ENCODE peak calls at places on chromosomes 11 and 22, in ten cellular contexts. H is stimulated activated CD4-positive, alpha-beta T cell treated with anti-CD3 and anti-CD28 coated beads, Interleukin-1b, Interleukin-23, amount 100 ng/mL, for 1 hour; G is skeletal muscle cell; Y is HT1080; A is MM.1S; J is cardiac muscle cell; R is LNCaP clone FGC; L is activated T-cell treated with anti-CD3 and anti-CD28 coated beads, Interleukin-2, amount 50 U/mL, for 72 hours; D is fibroblast of the conjunctiva; Z is nucleus accumbens. V is an unnamed sample.

GRCh38 chr11:91261513-91261912 is 963.1 kb upstream of the FAT3 start:
- DNase-seq in H (no peak), G (no peak), Y (no peak), A (no peak), J (peak; percentile 3), R (no peak), L (no peak), D (no peak), Z (no peak), V (no peak)

GRCh38 chr11:115466122-115466521 is 38.1 kb downstream of the CADM1 start:
- DNase-seq in H (no peak), G (no peak), Y (no peak), A (no peak), J (no peak), R (no peak), L (no peak), D (no peak), Z (no peak), V (no peak)

GRCh38 chr11:120023120-120023519 is 114.8 kb downstream of the TRIM29 start:
- DNase-seq in H (no peak), G (no peak), Y (no peak), A (no peak), J (no peak), R (no peak), L (no peak), D (no peak), Z (no peak), V (no peak)

GRCh38 chr11:110434952-110435779 is 5.4 kb downstream of the FDX1 start:
- DNase-seq in H (no peak), G (no peak), Y (no peak), A (peak; percentile 62), J (no peak), R (no peak), L (peak; percentile 14), D (no peak), Z (no peak), V (no peak)

GRCh38 chr11:64121637-64122410 is 44.1 kb downstream of the MACROD1 start:
- DNase-seq in H (no peak), G (peak; percentile 41), Y (peak; percentile 74), A (no peak), J (no peak), R (no peak), L (no peak), D (no peak), Z (no peak), V (no peak)

GRCh38 chr11:118602331-118602730 is 5.1 kb upstream of the PHLDB1 start:
- DNase-seq in H (no peak), G (no peak), Y (no peak), A (no peak), J (no peak), R (no peak), L (no peak), D (no peak), Z (no peak), V (no peak)

GRCh38 chr11:72569966-72570892 is 104.0 kb downstream of the PDE2A start:
- DNase-seq in H (no peak), G (no peak), Y (peak; percentile 76), A (no peak), J (no peak), R (no peak), L (no peak), D (no peak), Z (no peak), V (no peak)

GRCh38 chr22:48153726-48154125 is 1391.3 kb downstream of the TBC1D22A start:
- DNase-seq in H (no peak), G (no peak), Y (no peak), A (no peak), J (no peak), R (peak; percentile 52), L (no peak), D (no peak), Z (no peak), V (no peak)

GRCh38 chr11:132638421-132638820 is 893.9 kb downstream of the OPCML start:
- DNase-seq in H (no peak), G (no peak), Y (no peak), A (no peak), J (no peak), R (no peak), L (no peak), D (no peak), Z (no peak), V (no peak)

GRCh38 chr11:128840137-128840536 is 27.0 kb downstream of the KCNJ1 start:
- DNase-seq in H (no peak), G (no peak), Y (no peak), A (no peak), J (no peak), R (no peak), L (no peak), D (no peak), Z (no peak), V (no peak)

GRCh38 chr22:26553056-26553752 is 36.7 kb downstream of the TPST2 start:
- DNase-seq in H (no peak), G (peak; percentile 70), Y (peak; percentile 93), A (peak; percentile 84), J (no peak), R (no peak), L (no peak), D (peak; percentile 35), Z (no peak), V (no peak)

GRCh38 chr11:112321521-112322172 is 61.0 kb upstream of the PLET1 start:
- DNase-seq in H (no peak), G (peak; percentile 91), Y (peak; percentile 89), A (peak; percentile 30), J (no peak), R (peak; percentile 82), L (no peak), D (peak; percentile 37), Z (no peak), V (no peak)

GRCh38 chr11:57622263-57622662 is 24.8 kb downstream of the SERPING1 start:
- DNase-seq in H (no peak), G (no peak), Y (no peak), A (no peak), J (no peak), R (no peak), L (no peak), D (no peak), Z (no peak), V (no peak)

GRCh38 chr11:89416961-89417360 is 74.2 kb downstream of the NOX4 start:
- DNase-seq in H (no peak), G (no peak), Y (no peak), A (no peak), J (no peak), R (no peak), L (no peak), D (no peak), Z (no peak), V (no peak)

GRCh38 chr11:6616596-6617250 is 2.5 kb downstream of the TPP1 start:
- DNase-seq in H (no peak), G (no peak), Y (no peak), A (no peak), J (no peak), R (no peak), L (no peak), D (no peak), Z (no peak), V (no peak)

GRCh38 chr11:8872017-8872416 is 39.0 kb upstream of the AKIP1 start:
- DNase-seq in H (no peak), G (no peak), Y (no peak), A (no peak), J (no peak), R (no peak), L (no peak), D (no peak), Z (no peak), V (no peak)

GRCh38 chr11:11428714-11429113 is 75.7 kb upstream of the CSNK2A3 start:
- DNase-seq in H (no peak), G (no peak), Y (no peak), A (no peak), J (no peak), R (no peak), L (no peak), D (no peak), Z (no peak), V (no peak)

GRCh38 chr11:24793479-24793878 is 296.6 kb downstream of the LUZP2 start:
- DNase-seq in H (no peak), G (no peak), Y (no peak), A (no peak), J (no peak), R (no peak), L (no peak), D (no peak), Z (no peak), V (no peak)

GRCh38 chr11:71425851-71426250 is 22.3 kb downstream of the DHCR7 start:
- DNase-seq in H (no peak), G (no peak), Y (no peak), A (no peak), J (no peak), R (peak; percentile 31), L (no peak), D (no peak), Z (no peak), V (no peak)

GRCh38 chr22:49788492-49788891 is 39.2 kb downstream of the BRD1 start:
- DNase-seq in H (no peak), G (no peak), Y (no peak), A (no peak), J (no peak), R (no peak), L (no peak), D (no peak), Z (no peak), V (no peak)

GRCh38 chr22:36411589-36412258 is 24.0 kb upstream of the MYH9 start:
- DNase-seq in H (no peak), G (no peak), Y (no peak), A (peak; percentile 69), J (no peak), R (no peak), L (peak; percentile 76), D (no peak), Z (no peak), V (no peak)

GRCh38 chr11:76208438-76208828 is 2.1 kb upstream of the WNT11 start:
- DNase-seq in H (no peak), G (no peak), Y (no peak), A (no peak), J (no peak), R (no peak), L (no peak), D (no peak), Z (no peak), V (no peak)

GRCh38 chr22:40714514-40714966 is 35.3 kb downstream of the MCHR1 start:
- DNase-seq in H (no peak), G (peak; percentile 22), Y (peak; percentile 70), A (no peak), J (no peak), R (no peak), L (no peak), D (no peak), Z (peak; percentile 9), V (peak; percentile 10)

GRCh38 chr11:95067828-95068244 is 1.1 kb downstream of the SRSF8 start:
- DNase-seq in H (no peak), G (no peak), Y (no peak), A (no peak), J (no peak), R (no peak), L (no peak), D (no peak), Z (no peak), V (no peak)

GRCh38 chr11:34149786-34150185 is 44.4 kb downstream of the NAT10 start:
- DNase-seq in H (no peak), G (no peak), Y (no peak), A (no peak), J (no peak), R (no peak), L (no peak), D (no peak), Z (no peak), V (no peak)